ENCODE peak calls at places on chromosomes 1 and 21, in four cellular contexts. F is neuronal stem cell, B is mesenchymal stem cell, Y is H1. P is an unnamed sample.

GRCh38 chr1:204544321-204544720 is 28.1 kb downstream of the MDM4 start:
- DNase-seq in F (no peak), B (no peak), Y (no peak), P (peak)

GRCh38 chr1:220928725-220929297 is 49.6 kb downstream of the HLX start:
- DNase-seq in F (no peak), B (no peak), Y (no peak), P (no peak)

GRCh38 chr1:226894826-226895225 is 24.4 kb downstream of the PSEN2 start:
- DNase-seq in F (no peak), B (no peak), Y (no peak), P (no peak)

GRCh38 chr21:26095131-26095530 is 75.4 kb downstream of the APP start:
- DNase-seq in F (no peak), B (no peak), Y (no peak), P (peak)

GRCh38 chr21:33811147-33812024 is 104.2 kb downstream of the ATP5PO start:
- DNase-seq in F (no peak), B (no peak), Y (no peak), P (no peak)

GRCh38 chr1:157137051-157137772 is 983 bp downstream of the ETV3 start:
- DNase-seq in F (no peak), B (peak), Y (no peak), P (peak)

GRCh38 chr1:214850432-214851010 is 232.0 kb upstream of the KCNK2 start:
- DNase-seq in F (no peak), B (peak), Y (no peak), P (no peak)

GRCh38 chr1:231558711-231559205 is 30.3 kb downstream of the TSNAX start:
- DNase-seq in F (no peak), B (no peak), Y (no peak), P (no peak)

GRCh38 chr1:50421768-50422674 is 1.2 kb downstream of the DMRTA2 start:
- DNase-seq in F (no peak), B (no peak), Y (no peak), P (no peak)

GRCh38 chr1:10975567-10976326 is 36.7 kb upstream of the TARDBP start:
- DNase-seq in F (no peak), B (peak), Y (no peak), P (peak)

GRCh38 chr1:11187000-11187399 is 2.2 kb upstream of the ANGPTL7 start:
- DNase-seq in F (no peak), B (no peak), Y (no peak), P (no peak)

GRCh38 chr1:10696977-10697376 is 99.5 kb downstream of the CASZ1 start:
- DNase-seq in F (no peak), B (peak), Y (no peak), P (no peak)

GRCh38 chr21:26966360-26966977 is 419 bp downstream of the ADAMTS5 start:
- DNase-seq in F (no peak), B (peak), Y (no peak), P (peak)

GRCh38 chr1:23791434-23792047 is 596 bp downstream of the LYPLA2 start:
- DNase-seq in F (no peak), B (no peak), Y (no peak), P (no peak)

GRCh38 chr1:89719502-89720306 is 86.8 kb downstream of the LRRC8C start:
- DNase-seq in F (peak), B (peak), Y (no peak), P (no peak)

GRCh38 chr1:233485809-233486398 is 128.0 kb upstream of the KCNK1 start:
- DNase-seq in F (no peak), B (no peak), Y (no peak), P (no peak)

GRCh38 chr1:9235123-9235513 is 544 bp downstream of the H6PD start:
- DNase-seq in F (no peak), B (peak), Y (no peak), P (peak)

GRCh38 chr1:48019714-48020315 is 22.6 kb upstream of the TRABD2B start:
- DNase-seq in F (no peak), B (no peak), Y (no peak), P (no peak)

GRCh38 chr1:241697640-241698018 is 45.5 kb downstream of the WDR64 start:
- DNase-seq in F (no peak), B (no peak), Y (no peak), P (peak)

GRCh38 chr1:26582053-26582835 is 52.7 kb downstream of the RPS6KA1 start:
- DNase-seq in F (no peak), B (no peak), Y (no peak), P (no peak)
- H2BK12ac ChIP-seq in F (no peak), B (no peak), Y (no peak), P (no peak)

GRCh38 chr1:35576061-35576765 is 3.1 kb downstream of the TFAP2E start:
- DNase-seq in F (no peak), B (no peak), Y (no peak), P (no peak)

GRCh38 chr1:35573198-35573775 is at the start of gene TFAP2E:
- DNase-seq in F (no peak), B (peak), Y (no peak), P (peak)

GRCh38 chr1:35575401-35575958 is 2.4 kb downstream of the TFAP2E start:
- DNase-seq in F (no peak), B (no peak), Y (no peak), P (peak)

GRCh38 chr1:35573776-35574654 is 901 bp downstream of the TFAP2E start:
- DNase-seq in F (no peak), B (no peak), Y (no peak), P (peak)

DNA sequence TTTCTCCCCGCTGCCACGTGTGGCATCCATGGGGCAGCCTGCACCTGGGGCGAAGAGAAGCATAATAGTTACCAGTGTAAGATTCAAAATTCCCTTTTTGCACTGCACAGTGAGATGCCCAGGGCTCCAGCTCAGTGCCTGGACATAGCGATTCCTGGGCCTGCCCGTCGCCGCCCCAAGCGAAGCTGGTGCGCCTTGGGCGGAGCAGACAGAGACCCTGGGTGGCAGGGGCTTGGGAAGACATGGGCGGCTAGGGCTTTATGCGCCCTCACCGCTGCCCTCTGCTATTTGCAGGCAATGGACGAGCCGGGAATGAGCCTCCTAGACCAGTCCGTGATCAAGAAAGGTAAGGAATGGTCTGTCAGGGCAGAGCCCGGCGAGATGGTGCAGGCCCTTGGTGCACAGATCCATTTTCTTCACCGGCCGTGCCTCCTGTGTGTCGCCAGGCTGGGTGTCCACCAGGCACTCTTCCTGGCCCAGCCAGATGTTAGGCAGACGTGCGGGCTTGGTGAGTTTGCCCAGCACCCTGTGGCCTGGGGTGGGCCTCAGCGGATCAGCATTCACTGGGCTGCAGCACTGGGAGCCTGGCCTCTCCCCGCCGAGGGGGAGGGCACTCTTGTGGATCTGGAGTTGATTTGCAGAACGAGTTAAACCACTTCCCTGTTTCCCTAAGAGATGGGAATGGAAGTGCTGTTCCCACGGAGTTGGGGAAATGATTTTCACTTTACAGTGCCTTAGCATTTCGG is 1.7 kb downstream of the TFAP2E start:
- DNase-seq in F (no peak), B (no peak), Y (no peak), P (peak)
- H3K4me3 ChIP-seq in F (no peak), B (no peak), Y (no peak), P (peak)

GRCh38 chr1:228102791-228103620 is at the start of gene C1orf35:
- DNase-seq in F (peak), B (peak), Y (peak), P (peak)
- H2AFZ ChIP-seq in F (peak), B (peak), Y (no peak), P (peak)

GRCh38 chr1:8042134-8042533 is 16.0 kb upstream of the ERRFI1 start:
- DNase-seq in F (no peak), B (no peak), Y (no peak), P (no peak)
- H2BK12ac ChIP-seq in F (no peak), B (no peak), Y (no peak), P (no peak)

GRCh38 chr1:40393173-40393572 is 19.6 kb downstream of the SMAP2 start:
- DNase-seq in F (no peak), B (no peak), Y (no peak), P (no peak)
- H3K4me3 ChIP-seq in F (no peak), B (no peak), Y (no peak), P (no peak)

GRCh38 chr1:209354111-209354839 is 229.2 kb upstream of the CAMK1G start:
- DNase-seq in F (peak), B (peak), Y (peak), P (peak)
- H2AFZ ChIP-seq in F (no peak), B (no peak), Y (peak), P (no peak)

P was measured in trophoblast cell.